ENCODE peak calls at places on chromosome 10, in four cellular contexts. One of them, this sample, is unnamed.

GRCh38 chr10:83935911-83936310 is 203.4 kb upstream of the GHITM start:
- DNase-seq in uterus: no peak
- DNase-seq in cardiac muscle cell: no peak
- DNase-seq in SJSA1: no peak
- DNase-seq in this sample: no peak

GRCh38 chr10:108112218-108112617 is 947.7 kb upstream of the SORCS1 start:
- DNase-seq in uterus: no peak
- DNase-seq in cardiac muscle cell: no peak
- DNase-seq in SJSA1: no peak
- DNase-seq in this sample: no peak

GRCh38 chr10:3485287-3485686 is 299.7 kb downstream of the KLF6 start:
- DNase-seq in uterus: no peak
- DNase-seq in cardiac muscle cell: no peak
- DNase-seq in SJSA1: no peak
- DNase-seq in this sample: no peak

GRCh38 chr10:26430641-26431163 is 7.4 kb upstream of the APBB1IP start:
- DNase-seq in uterus: no peak
- DNase-seq in cardiac muscle cell: no peak
- DNase-seq in SJSA1: no peak
- DNase-seq in this sample: no peak

GRCh38 chr10:7311256-7312178 is 99.3 kb downstream of the SFMBT2 start:
- DNase-seq in uterus: no peak
- DNase-seq in cardiac muscle cell: no peak
- DNase-seq in SJSA1: no peak
- DNase-seq in this sample: peak; percentile 39

GRCh38 chr10:43377393-43377883 is 6.0 kb downstream of the FXYD4 start:
- DNase-seq in uterus: no peak
- DNase-seq in cardiac muscle cell: no peak
- DNase-seq in SJSA1: no peak
- DNase-seq in this sample: no peak

GRCh38 chr10:110691139-110691538 is 47.0 kb downstream of the RBM20 start:
- DNase-seq in uterus: no peak
- DNase-seq in cardiac muscle cell: no peak
- DNase-seq in SJSA1: no peak
- DNase-seq in this sample: no peak

GRCh38 chr10:1109795-1110673 is 53.8 kb downstream of the WDR37 start:
- DNase-seq in uterus: peak; percentile 40
- DNase-seq in cardiac muscle cell: peak; percentile 65
- DNase-seq in SJSA1: peak; percentile 74
- DNase-seq in this sample: peak; percentile 45

GRCh38 chr10:124077216-124077615 is 16.2 kb downstream of the CHST15 start:
- DNase-seq in uterus: no peak
- DNase-seq in cardiac muscle cell: no peak
- DNase-seq in SJSA1: no peak
- DNase-seq in this sample: no peak

GRCh38 chr10:46263831-46264268 is 22.9 kb upstream of the ANTXRL start:
- DNase-seq in uterus: no peak
- DNase-seq in cardiac muscle cell: no peak
- DNase-seq in SJSA1: no peak
- DNase-seq in this sample: no peak
- H3K36me3 ChIP-seq in uterus: no peaks in the 10 kb centered on the region
- H3K36me3 ChIP-seq in cardiac muscle cell: no peaks in the 10 kb centered on the region
- H3K36me3 ChIP-seq in SJSA1: no peaks in the 10 kb centered on the region
- H3K36me3 ChIP-seq in this sample: no peaks in the 10 kb centered on the region

DNA sequence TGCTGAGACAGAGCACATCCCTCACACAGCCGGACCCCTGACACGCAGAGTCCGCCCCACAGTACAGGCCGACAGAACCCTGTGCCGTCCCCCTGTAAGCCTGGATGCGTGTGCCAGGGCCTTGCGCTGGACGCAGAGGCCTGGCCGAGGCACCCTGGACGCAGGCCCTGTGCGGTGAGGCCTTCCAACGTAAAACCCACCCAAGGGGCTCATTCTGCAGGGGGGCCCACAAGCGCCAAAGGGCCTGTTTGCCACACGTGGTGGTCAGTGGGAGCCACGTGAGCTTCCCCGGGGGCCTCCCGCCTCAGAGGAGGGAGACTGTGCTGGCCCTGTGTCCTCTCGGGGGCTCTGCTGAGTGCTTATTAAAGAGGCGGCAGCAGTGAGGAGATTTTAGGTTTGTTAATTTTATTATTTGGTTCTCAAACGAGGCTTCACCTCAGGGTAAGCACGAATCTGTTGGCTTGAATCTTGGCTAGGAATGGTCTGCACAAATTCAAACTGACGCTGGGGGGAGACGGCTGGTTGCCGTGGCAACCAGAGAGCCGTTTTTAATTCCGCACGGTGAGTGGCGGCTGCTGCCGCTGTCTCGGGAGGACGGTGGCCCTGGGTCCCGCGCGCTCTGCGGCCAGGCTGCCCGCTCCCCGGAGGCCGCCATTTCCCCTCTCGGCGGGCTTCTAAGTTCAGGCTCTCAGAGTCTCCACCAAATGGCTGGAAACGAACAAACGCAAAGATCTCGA is 4.9 kb upstream of the ADGRA1 start:
- DNase-seq in uterus: no peak
- DNase-seq in cardiac muscle cell: no peak
- DNase-seq in SJSA1: no peak
- DNase-seq in this sample: no peak
- H3K27me3 ChIP-seq in uterus: peaks cover 5% of the 10 kb centered on the region
- H3K27me3 ChIP-seq in cardiac muscle cell: peaks cover 36% of the 10 kb centered on the region
- H3K27me3 ChIP-seq in SJSA1: peaks cover 42% of the 10 kb centered on the region
- H3K27me3 ChIP-seq in this sample: peaks cover 38% of the 10 kb centered on the region

GRCh38 chr10:5458425-5458824 is 40.9 kb downstream of the CALML5 start:
- DNase-seq in uterus: no peak
- DNase-seq in cardiac muscle cell: no peak
- DNase-seq in SJSA1: no peak
- DNase-seq in this sample: no peak
- H3K36me3 ChIP-seq in uterus: no peaks in the 10 kb centered on the region
- H3K36me3 ChIP-seq in cardiac muscle cell: peaks cover 34% of the 10 kb centered on the region
- H3K36me3 ChIP-seq in SJSA1: peaks cover 78% of the 10 kb centered on the region
- H3K36me3 ChIP-seq in this sample: peaks cover 56% of the 10 kb centered on the region

DNA sequence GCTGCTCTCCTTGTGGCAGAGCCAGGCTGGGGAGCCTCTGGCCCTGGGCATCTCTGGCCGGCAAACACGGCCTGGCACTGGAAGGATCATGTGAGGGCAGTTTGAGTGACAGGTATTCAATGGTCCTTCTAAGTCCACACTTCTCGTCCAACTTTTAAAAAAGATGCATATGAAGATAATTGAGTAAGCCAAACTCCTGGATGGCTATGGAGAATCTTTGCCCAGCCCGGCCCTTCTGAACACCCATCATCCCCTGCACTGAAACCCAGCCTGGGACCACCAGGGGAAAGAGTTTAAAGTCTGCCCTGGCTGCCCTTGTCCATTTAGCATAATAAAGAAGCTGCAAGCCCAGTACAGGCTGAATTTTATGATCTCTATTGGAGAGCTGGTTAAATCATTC is 4.1 kb downstream of the PTF1A start:
- DNase-seq in uterus: no peak
- DNase-seq in cardiac muscle cell: no peak
- DNase-seq in SJSA1: no peak
- DNase-seq in this sample: no peak
- H3K27me3 ChIP-seq in uterus: peaks cover 23% of the 10 kb centered on the region
- H3K27me3 ChIP-seq in cardiac muscle cell: peaks cover 100% of the 10 kb centered on the region
- H3K27me3 ChIP-seq in SJSA1: peaks cover 87% of the 10 kb centered on the region
- H3K27me3 ChIP-seq in this sample: peaks cover 57% of the 10 kb centered on the region

GRCh38 chr10:122435212-122435827 is 19.1 kb upstream of the ARMS2 start:
- DNase-seq in uterus: no peak
- DNase-seq in cardiac muscle cell: peak; percentile 68
- DNase-seq in SJSA1: peak; percentile 35
- DNase-seq in this sample: no peak
- H3K36me3 ChIP-seq in uterus: no peaks in the 10 kb centered on the region
- H3K36me3 ChIP-seq in cardiac muscle cell: no peaks in the 10 kb centered on the region
- H3K36me3 ChIP-seq in SJSA1: no peaks in the 10 kb centered on the region
- H3K36me3 ChIP-seq in this sample: no peaks in the 10 kb centered on the region

GRCh38 chr10:5356479-5356763 is 8.3 kb upstream of the UCN3 start:
- DNase-seq in uterus: no peak
- DNase-seq in cardiac muscle cell: no peak
- DNase-seq in SJSA1: no peak
- DNase-seq in this sample: no peak

GRCh38 chr10:5362873-5363272 is 1.9 kb upstream of the UCN3 start:
- DNase-seq in uterus: no peak
- DNase-seq in cardiac muscle cell: no peak
- DNase-seq in SJSA1: no peak
- DNase-seq in this sample: no peak

GRCh38 chr10:5364365-5364764 is 401 bp upstream of the UCN3 start:
- DNase-seq in uterus: no peak
- DNase-seq in cardiac muscle cell: no peak
- DNase-seq in SJSA1: no peak
- DNase-seq in this sample: no peak

GRCh38 chr10:5361966-5362365 is 2.8 kb upstream of the UCN3 start:
- DNase-seq in uterus: no peak
- DNase-seq in cardiac muscle cell: no peak
- DNase-seq in SJSA1: no peak
- DNase-seq in this sample: no peak

GRCh38 chr10:5360318-5360915 is 4.3 kb upstream of the UCN3 start:
- DNase-seq in uterus: no peak
- DNase-seq in cardiac muscle cell: no peak
- DNase-seq in SJSA1: no peak
- DNase-seq in this sample: no peak
- H3K27me3 ChIP-seq in uterus: no peaks in the 10 kb centered on the region
- H3K27me3 ChIP-seq in cardiac muscle cell: no peaks in the 10 kb centered on the region
- H3K27me3 ChIP-seq in SJSA1: peaks cover 21% of the 10 kb centered on the region
- H3K27me3 ChIP-seq in this sample: no peaks in the 10 kb centered on the region